ENCODE peak calls at places on chromosomes 7 and 10, in four cellular contexts. One of them, this sample, is unnamed.

GRCh38 chr7:24755096-24755495 is 2.2 kb downstream of the GSDME start:
- DNase-seq in stimulated activated CD8-positive, alpha-beta memory T cell treated with anti-CD3 and anti-CD28 coated beads, Interleukin-15, amount 100 ng/mL, for 1 hour: no peak
- DNase-seq in stimulated activated naive B cell treated with anti-CD40 and anti-IgM and Interleukin-4, amounts not matched to agents 10 μg/mL and 1 μg/mL and 100 μg/mL, for 72 hours: no peak
- DNase-seq in T follicular helper cell: no peak
- DNase-seq in this sample: no peak

GRCh38 chr10:75397571-75397921 is 4.0 kb downstream of the ZNF503 start:
- DNase-seq in stimulated activated naive B cell treated with anti-CD40 and anti-IgM and Interleukin-4, amounts not matched to agents 10 μg/mL and 1 μg/mL and 100 μg/mL, for 72 hours: no peak
- DNase-seq in stimulated activated CD8-positive, alpha-beta memory T cell treated with anti-CD3 and anti-CD28 coated beads, Interleukin-15, amount 100 ng/mL, for 1 hour: no peak
- DNase-seq in T follicular helper cell: no peak
- DNase-seq in this sample: no peak

GRCh38 chr7:150986099-150986512 is 4.7 kb upstream of the NOS3 start:
- DNase-seq in T follicular helper cell: peak
- DNase-seq in stimulated activated CD8-positive, alpha-beta memory T cell treated with anti-CD3 and anti-CD28 coated beads, Interleukin-15, amount 100 ng/mL, for 1 hour: no peak
- DNase-seq in stimulated activated naive B cell treated with anti-CD40 and anti-IgM and Interleukin-4, amounts not matched to agents 10 μg/mL and 1 μg/mL and 100 μg/mL, for 72 hours: no peak
- DNase-seq in this sample: peak

GRCh38 chr10:90857635-90858488 is at the start of gene HTR7:
- DNase-seq in stimulated activated CD8-positive, alpha-beta memory T cell treated with anti-CD3 and anti-CD28 coated beads, Interleukin-15, amount 100 ng/mL, for 1 hour: no peak
- DNase-seq in stimulated activated naive B cell treated with anti-CD40 and anti-IgM and Interleukin-4, amounts not matched to agents 10 μg/mL and 1 μg/mL and 100 μg/mL, for 72 hours: peak
- DNase-seq in T follicular helper cell: peak
- DNase-seq in this sample: no peak

GRCh38 chr10:78349165-78349516 is 315.5 kb downstream of the RPS24 start:
- DNase-seq in stimulated activated naive B cell treated with anti-CD40 and anti-IgM and Interleukin-4, amounts not matched to agents 10 μg/mL and 1 μg/mL and 100 μg/mL, for 72 hours: no peak
- DNase-seq in T follicular helper cell: no peak
- DNase-seq in stimulated activated CD8-positive, alpha-beta memory T cell treated with anti-CD3 and anti-CD28 coated beads, Interleukin-15, amount 100 ng/mL, for 1 hour: no peak
- DNase-seq in this sample: no peak

GRCh38 chr7:116570306-116570705 is 45.5 kb downstream of the CAV1 start:
- DNase-seq in stimulated activated naive B cell treated with anti-CD40 and anti-IgM and Interleukin-4, amounts not matched to agents 10 μg/mL and 1 μg/mL and 100 μg/mL, for 72 hours: no peak
- DNase-seq in T follicular helper cell: no peak
- DNase-seq in stimulated activated CD8-positive, alpha-beta memory T cell treated with anti-CD3 and anti-CD28 coated beads, Interleukin-15, amount 100 ng/mL, for 1 hour: no peak
- DNase-seq in this sample: no peak

GRCh38 chr7:86825264-86825663 is 181.6 kb downstream of the GRM3 start:
- DNase-seq in stimulated activated naive B cell treated with anti-CD40 and anti-IgM and Interleukin-4, amounts not matched to agents 10 μg/mL and 1 μg/mL and 100 μg/mL, for 72 hours: no peak
- DNase-seq in stimulated activated CD8-positive, alpha-beta memory T cell treated with anti-CD3 and anti-CD28 coated beads, Interleukin-15, amount 100 ng/mL, for 1 hour: no peak
- DNase-seq in T follicular helper cell: no peak
- DNase-seq in this sample: no peak

GRCh38 chr7:266851-267840 is 22.8 kb upstream of the FOXL3 start:
- DNase-seq in T follicular helper cell: no peak
- DNase-seq in stimulated activated naive B cell treated with anti-CD40 and anti-IgM and Interleukin-4, amounts not matched to agents 10 μg/mL and 1 μg/mL and 100 μg/mL, for 72 hours: no peak
- DNase-seq in stimulated activated CD8-positive, alpha-beta memory T cell treated with anti-CD3 and anti-CD28 coated beads, Interleukin-15, amount 100 ng/mL, for 1 hour: no peak
- DNase-seq in this sample: no peak

GRCh38 chr10:62740885-62741284 is 63.6 kb upstream of the ADO start:
- DNase-seq in stimulated activated naive B cell treated with anti-CD40 and anti-IgM and Interleukin-4, amounts not matched to agents 10 μg/mL and 1 μg/mL and 100 μg/mL, for 72 hours: no peak
- DNase-seq in T follicular helper cell: no peak
- DNase-seq in stimulated activated CD8-positive, alpha-beta memory T cell treated with anti-CD3 and anti-CD28 coated beads, Interleukin-15, amount 100 ng/mL, for 1 hour: no peak
- DNase-seq in this sample: no peak

GRCh38 chr7:33107136-33108066 is 1.8 kb downstream of the RP9 start:
- DNase-seq in T follicular helper cell: peak
- DNase-seq in stimulated activated naive B cell treated with anti-CD40 and anti-IgM and Interleukin-4, amounts not matched to agents 10 μg/mL and 1 μg/mL and 100 μg/mL, for 72 hours: peak
- DNase-seq in stimulated activated CD8-positive, alpha-beta memory T cell treated with anti-CD3 and anti-CD28 coated beads, Interleukin-15, amount 100 ng/mL, for 1 hour: no peak
- DNase-seq in this sample: no peak

This sample was measured in NCI-H1048.